ENCODE peak calls at places on chromosomes 7 and 10, in four cellular contexts. I, Y, U and E are unnamed samples.

GRCh38 chr7:22542669-22543068 is 42.7 kb upstream of the STEAP1B start:
- DNase-seq in I (no peak), U (no peak), Y (no peak), E (peak; percentile 20)

GRCh38 chr7:104873346-104873849 is 140.6 kb upstream of the KMT2E start:
- DNase-seq in Y (no peak), U (no peak), I (no peak), E (no peak)

GRCh38 chr7:97004931-97005763 is at the start of gene DLX6:
- DNase-seq in Y (peak; percentile 93), U (no peak), I (peak; percentile 14), E (peak; percentile 94)

GRCh38 chr10:91104185-91105041 is 116.0 kb upstream of the PCGF5 start:
- DNase-seq in U (peak; percentile 45), Y (no peak), I (no peak), E (no peak)

GRCh38 chr10:28922127-28922526 is 244.8 kb downstream of the BAMBI start:
- DNase-seq in I (peak; percentile 77), U (no peak), Y (peak; percentile 62), E (no peak)

GRCh38 chr7:68509054-68509453 is 1089.2 kb upstream of the AUTS2 start:
- DNase-seq in Y (no peak), U (no peak), I (no peak), E (no peak)

GRCh38 chr10:24467094-24467493 is 256.6 kb downstream of the ARHGAP21 start:
- DNase-seq in U (no peak), I (no peak), Y (no peak), E (no peak)

GRCh38 chr10:46226900-46227558 is 59.8 kb upstream of the ANTXRL start:
- DNase-seq in U (no peak), I (no peak), Y (no peak), E (no peak)

GRCh38 chr7:130875265-130875741 is 141.3 kb upstream of the KLF14 start:
- DNase-seq in U (peak; percentile 93), I (peak; percentile 44), Y (peak; percentile 54), E (peak; percentile 86)

GRCh38 chr10:112280205-112280921 is 2.8 kb upstream of the TECTB start:
- DNase-seq in I (no peak), U (no peak), Y (peak; percentile 71), E (no peak)

GRCh38 chr7:47391726-47392125 is 190.2 kb downstream of the TNS3 start:
- DNase-seq in U (no peak), Y (no peak), I (no peak), E (no peak)

GRCh38 chr7:73700581-73701134 is 17.3 kb downstream of the BUD23 start:
- DNase-seq in Y (no peak), U (no peak), I (no peak), E (no peak)

GRCh38 chr7:27237735-27238334 is 4.8 kb upstream of the EVX1 start:
- DNase-seq in U (no peak), Y (no peak), I (peak; percentile 5), E (no peak)

GRCh38 chr10:72665925-72666324 is 26.0 kb upstream of the MCU start:
- DNase-seq in U (no peak), Y (no peak), I (peak; percentile 51), E (no peak)
- TF ChIP-seq POLR2A in U (no peak), Y (no peak), I (no peak), E (no peak)

GRCh38 chr10:89175821-89176220 is 31.3 kb downstream of the CH25H start:
- DNase-seq in Y (no peak), U (no peak), I (no peak), E (no peak)

GRCh38 chr10:89173075-89173474 is 34.0 kb downstream of the CH25H start:
- DNase-seq in U (no peak), Y (no peak), I (no peak), E (no peak)

GRCh38 chr10:89167915-89168314 is 39.2 kb downstream of the CH25H start:
- DNase-seq in Y (no peak), I (no peak), U (no peak), E (no peak)

GRCh38 chr10:89171996-89172395 is 35.1 kb downstream of the CH25H start:
- DNase-seq in U (no peak), I (peak; percentile 24), Y (no peak), E (no peak)

DNA sequence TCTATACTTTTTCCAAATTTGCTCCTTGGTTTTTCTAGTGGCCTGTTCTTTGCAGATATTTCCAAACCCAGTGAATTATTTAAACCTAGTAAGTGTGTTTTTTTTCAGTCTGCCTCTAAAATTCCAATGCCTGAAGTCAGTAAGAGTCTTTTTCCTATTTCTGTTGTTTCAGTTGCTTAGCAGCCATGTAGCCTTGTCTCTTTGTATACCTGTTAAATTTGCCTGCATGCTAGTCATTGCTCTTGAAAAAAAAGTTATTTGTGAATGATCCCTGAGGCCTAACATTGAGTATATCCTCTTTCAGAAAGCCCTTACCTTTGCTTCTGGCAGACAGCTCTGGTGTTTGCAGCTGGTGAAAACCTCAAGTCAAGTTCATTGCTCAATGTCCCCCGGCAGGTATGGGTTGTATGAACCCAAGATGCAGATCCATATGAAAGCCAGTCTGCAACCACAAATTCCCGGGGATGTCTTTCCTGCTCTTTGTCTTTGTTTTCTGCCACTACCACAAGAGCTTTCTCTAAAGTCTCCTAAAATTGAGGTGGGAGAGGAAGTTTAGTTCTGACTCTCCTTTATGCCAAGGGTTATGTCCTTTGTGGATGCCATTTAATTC is 35.7 kb downstream of the CH25H start:
- DNase-seq in Y (no peak), I (peak; percentile 64), U (no peak), E (peak; percentile 2)
- TF ChIP-seq MAFK in Y (no peak), I (no peak), U (no peak), E (no peak)

DNA sequence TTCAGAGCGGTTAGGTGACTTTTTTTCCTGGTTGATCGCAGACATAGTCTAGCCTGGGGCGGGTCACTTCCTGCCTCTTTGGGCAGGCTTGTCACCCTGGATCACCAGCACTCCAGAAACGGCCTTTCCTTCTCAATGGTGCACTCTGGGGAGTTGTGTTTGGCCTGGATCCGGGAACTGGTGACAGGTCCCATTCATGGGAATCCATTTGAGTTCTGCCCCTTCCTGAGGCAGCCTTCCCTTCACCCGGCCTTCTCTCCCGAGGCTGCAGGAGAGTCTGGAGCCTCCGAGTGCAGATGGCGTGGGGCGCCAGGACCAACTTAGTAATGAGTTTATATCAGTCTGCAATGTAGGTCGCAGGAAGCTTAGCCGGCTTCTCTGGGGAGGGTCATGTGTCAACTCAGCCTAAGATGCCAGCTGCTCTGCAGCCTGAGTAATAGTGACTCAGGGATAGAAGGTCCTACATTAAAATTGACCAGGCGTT is 54.2 kb downstream of the TACR2 start:
- DNase-seq in U (no peak), I (peak; percentile 90), Y (no peak), E (no peak)
- H3K9ac ChIP-seq in U (no peak overlapping the region), I (no peak overlapping the region), Y (no peak overlapping the region), E (no peak overlapping the region)

GRCh38 chr10:14570800-14571199 is 203.9 kb downstream of the FAM107B start:
- DNase-seq in U (no peak), Y (no peak), I (no peak), E (no peak)

GRCh38 chr10:14574291-14574690 is 200.4 kb downstream of the FAM107B start:
- DNase-seq in I (no peak), Y (no peak), U (no peak), E (no peak)

GRCh38 chr10:14573666-14574261 is 200.9 kb downstream of the FAM107B start:
- DNase-seq in I (peak; percentile 82), U (no peak), Y (no peak), E (no peak)

GRCh38 chr10:14569274-14570060 is 205.2 kb downstream of the FAM107B start:
- DNase-seq in U (no peak), I (no peak), Y (no peak), E (no peak)

DNA sequence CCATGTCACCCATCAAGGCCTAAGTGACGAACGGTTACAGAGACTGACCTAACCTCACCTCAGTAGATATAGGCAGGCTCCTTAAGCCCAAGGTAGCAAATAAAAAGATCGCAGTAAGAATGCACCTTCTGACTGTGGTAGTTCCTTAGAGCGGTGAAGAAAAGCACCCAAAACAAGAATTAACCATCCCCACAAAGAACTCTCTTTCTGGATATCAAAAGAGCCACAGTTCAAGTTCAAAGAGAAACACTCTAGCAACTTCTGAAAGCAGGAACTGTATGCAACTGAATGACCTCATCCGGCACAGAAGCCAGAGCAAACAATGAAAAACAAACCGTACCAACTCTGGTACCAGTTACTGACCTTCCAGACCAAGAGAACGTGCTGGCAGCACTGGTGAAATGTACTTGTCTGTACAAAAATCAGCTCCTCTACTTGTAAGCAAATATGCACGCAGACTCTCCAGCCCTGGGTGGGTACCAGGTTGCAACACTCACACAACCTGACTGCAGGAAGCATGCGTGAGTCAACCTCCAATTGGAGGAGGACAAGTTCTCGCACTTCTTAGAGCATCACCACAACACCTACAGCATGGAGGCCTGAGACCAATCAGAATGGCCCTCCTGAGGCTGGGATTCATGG is 202.7 kb downstream of the FAM107B start:
- DNase-seq in Y (peak; percentile 96), U (no peak), I (peak; percentile 59), E (no peak)
- TF ChIP-seq POLR2A in Y (no peak), U (no peak), I (no peak), E (no peak)

GRCh38 chr10:4655406-4655805 is 170.6 kb upstream of the AKR1E2 start:
- DNase-seq in U (no peak), Y (no peak), I (no peak), E (no peak)

GRCh38 chr10:4652111-4653010 is 173.6 kb upstream of the AKR1E2 start:
- DNase-seq in I (no peak), Y (no peak), U (no peak), E (no peak)

GRCh38 chr10:4656576-4657194 is 169.3 kb upstream of the AKR1E2 start:
- DNase-seq in Y (peak; percentile 44), U (peak; percentile 51), I (peak; percentile 67), E (no peak)

GRCh38 chr10:4653160-4653559 is 172.8 kb upstream of the AKR1E2 start:
- DNase-seq in I (no peak), Y (no peak), U (no peak), E (no peak)

GRCh38 chr10:4654496-4654895 is 171.5 kb upstream of the AKR1E2 start:
- DNase-seq in I (no peak), U (no peak), Y (no peak), E (no peak)
- TF ChIP-seq MAFK in I (no peak), U (no peak), Y (no peak), E (no peak)

GRCh38 chr7:151629873-151630272 is 110.2 kb upstream of the RHEB start:
- DNase-seq in Y (no peak), I (no peak), U (no peak), E (no peak)

GRCh38 chr7:151628846-151629604 is 109.3 kb upstream of the RHEB start:
- DNase-seq in I (no peak), Y (no peak), U (no peak), E (no peak)

GRCh38 chr7:151631968-151632749 is 112.5 kb upstream of the RHEB start:
- DNase-seq in Y (peak; percentile 55), I (peak; percentile 64), U (peak; percentile 99), E (peak; percentile 41)

GRCh38 chr7:151631149-151631967 is 111.7 kb upstream of the RHEB start:
- DNase-seq in Y (no peak), I (no peak), U (no peak), E (no peak)

GRCh38 chr7:151630349-151630748 is 110.7 kb upstream of the RHEB start:
- DNase-seq in I (no peak), U (no peak), Y (no peak), E (no peak)
- H3K9ac ChIP-seq in I (peak overlapping the region; percentile 81), U (no peak overlapping the region), Y (no peak overlapping the region), E (no peak overlapping the region)